ENCODE peak calls at places on chromosomes 1 and 21, in eight cellular contexts. S is natural killer cell; D is T follicular helper cell; C is activated effector memory CD4-positive, alpha-beta T cell treated with Interleukin-2 at 50 U/mL for 16 hours; K is posterior cingulate gyrus; E is T-helper 9 cell; R is iris pigment epithelial cell; V is T-cell. L is an unnamed sample.

GRCh38 chr1:205676002-205676401 is 4.3 kb downstream of the SLC45A3 start:
- DNase-seq in S (no peak), D (no peak), C (no peak), K (no peak), E (no peak), R (no peak), V (no peak), L (no peak)

GRCh38 chr21:14120091-14120734 is 90.5 kb downstream of the LIPI start:
- DNase-seq in S (peak), D (no peak), C (no peak), K (no peak), E (no peak), R (peak), V (no peak), L (peak)

GRCh38 chr1:108327534-108328462 is 83.9 kb upstream of the NBPF4 start:
- DNase-seq in S (no peak), D (no peak), C (no peak), K (no peak), E (no peak), R (no peak), V (no peak), L (peak)

GRCh38 chr1:23216771-23217420 is 406 bp downstream of the HTR1D start:
- DNase-seq in S (peak), D (no peak), C (peak), K (no peak), E (peak), R (no peak), V (peak), L (no peak)

GRCh38 chr1:107016376-107016978 is 40.0 kb upstream of the PRMT6 start:
- DNase-seq in S (no peak), D (no peak), C (no peak), K (no peak), E (no peak), R (no peak), V (no peak), L (no peak)

GRCh38 chr21:36487641-36488307 is 7.9 kb upstream of the CLDN14 start:
- DNase-seq in S (no peak), D (no peak), C (no peak), K (no peak), E (no peak), R (peak), V (no peak), L (peak)

GRCh38 chr1:2546515-2547209 is 9.5 kb upstream of the TNFRSF14 start:
- DNase-seq in S (peak), D (peak), C (peak), K (no peak), E (peak), R (peak), V (peak), L (peak)

GRCh38 chr1:115833806-115834205 is 7.1 kb downstream of the NHLH2 start:
- DNase-seq in S (no peak), D (no peak), C (no peak), K (no peak), E (no peak), R (no peak), V (no peak), L (no peak)

GRCh38 chr1:185595835-185596667 is 138.1 kb upstream of the HMCN1 start:
- DNase-seq in S (no peak), D (peak), C (peak), K (no peak), E (peak), R (peak), V (peak), L (peak)

GRCh38 chr1:51482881-51483280 is 36.2 kb downstream of the EPS15 start:
- DNase-seq in S (no peak), D (no peak), C (no peak), K (no peak), E (no peak), R (peak), V (no peak), L (no peak)

GRCh38 chr1:114026797-114027196 is 47.5 kb downstream of the OLFML3 start:
- DNase-seq in S (no peak), D (no peak), C (no peak), K (no peak), E (no peak), R (peak), V (no peak), L (no peak)

GRCh38 chr1:211553549-211553948 is 25.4 kb downstream of the SLC30A1 start:
- DNase-seq in S (no peak), D (no peak), C (no peak), K (no peak), E (no peak), R (no peak), V (no peak), L (no peak)

GRCh38 chr1:22344851-22345560 is 106.6 kb upstream of the ZBTB40 start:
- DNase-seq in S (no peak), D (no peak), C (no peak), K (no peak), E (no peak), R (no peak), V (no peak), L (no peak)

GRCh38 chr1:59013928-59014279 is 230.1 kb upstream of the JUN start:
- DNase-seq in S (no peak), D (no peak), C (no peak), K (no peak), E (no peak), R (no peak), V (no peak), L (no peak)

GRCh38 chr1:15712158-15712557 is 23.9 kb upstream of the SLC25A34 start:
- DNase-seq in S (no peak), D (no peak), C (no peak), K (no peak), E (no peak), R (no peak), V (no peak), L (no peak)

GRCh38 chr1:99886841-99887240 is 36.7 kb downstream of the AGL start:
- DNase-seq in S (no peak), D (no peak), C (no peak), K (no peak), E (no peak), R (peak), V (no peak), L (peak)

GRCh38 chr1:171833091-171833822 is 8.0 kb upstream of the DNM3 start:
- DNase-seq in S (no peak), D (no peak), C (no peak), K (no peak), E (no peak), R (peak), V (no peak), L (peak)

GRCh38 chr1:241716915-241717651 is 65.0 kb downstream of the WDR64 start:
- DNase-seq in S (no peak), D (no peak), C (no peak), K (no peak), E (no peak), R (peak), V (no peak), L (no peak)

GRCh38 chr21:28793043-28793442 is 199.6 kb downstream of the LTN1 start:
- DNase-seq in S (no peak), D (no peak), C (no peak), K (no peak), E (no peak), R (peak), V (no peak), L (peak)

GRCh38 chr1:60898987-60899386 is 183.4 kb upstream of the NFIA start:
- DNase-seq in S (no peak), D (no peak), C (no peak), K (no peak), E (no peak), R (no peak), V (no peak), L (no peak)

GRCh38 chr21:14070968-14071367 is 139.8 kb downstream of the LIPI start:
- DNase-seq in S (no peak), D (no peak), C (no peak), K (no peak), E (no peak), R (no peak), V (no peak), L (no peak)

GRCh38 chr1:17944606-17945005 is 163.0 kb upstream of the IGSF21 start:
- DNase-seq in S (no peak), D (no peak), C (no peak), K (no peak), E (no peak), R (no peak), V (no peak), L (no peak)

GRCh38 chr1:33641099-33641830 is 168.8 kb downstream of the ZSCAN20 start:
- DNase-seq in S (no peak), D (no peak), C (no peak), K (no peak), E (no peak), R (peak), V (no peak), L (peak)